ENCODE peak calls at places on chromosomes 5 and 9, in six cellular contexts. H, X, Z, L, E and P are unnamed samples.

GRCh38 chr9:105842023-105842644 is 147.8 kb downstream of the TMEM38B start:
- DNase-seq in H (peak), X (peak), Z (peak), L (peak), E (no peak), P (peak)

GRCh38 chr5:129912601-129913000 is 8.3 kb downstream of the CHSY3 start:
- DNase-seq in H (no peak), X (no peak), Z (no peak), L (no peak), E (no peak), P (no peak)

GRCh38 chr9:19154135-19154612 is 26.9 kb upstream of the PLIN2 start:
- DNase-seq in H (no peak), X (peak), Z (peak), L (no peak), E (peak), P (no peak)

GRCh38 chr9:134205636-134206316 is 41.4 kb upstream of the RNU6ATAC start:
- DNase-seq in H (peak), X (no peak), Z (peak), L (peak), E (peak), P (no peak)

GRCh38 chr9:108599571-108599970 is 256.2 kb downstream of the ACTL7B start:
- DNase-seq in H (no peak), X (no peak), Z (no peak), L (no peak), E (no peak), P (no peak)

GRCh38 chr5:98307811-98308210 is 465.7 kb upstream of the RGMB start:
- DNase-seq in H (no peak), X (no peak), Z (no peak), L (no peak), E (no peak), P (no peak)

GRCh38 chr5:121949885-121950284 is 11.9 kb upstream of the SRFBP1 start:
- DNase-seq in H (peak), X (peak), Z (peak), L (peak), E (no peak), P (no peak)

GRCh38 chr9:124617477-124618141 is 110.4 kb upstream of the NR5A1 start:
- DNase-seq in H (peak), X (peak), Z (peak), L (peak), E (peak), P (peak)

GRCh38 chr5:146081685-146082084 is 23.7 kb downstream of the PLAC8L1 start:
- DNase-seq in H (no peak), X (no peak), Z (no peak), L (no peak), E (no peak), P (no peak)

GRCh38 chr9:136437839-136438547 is 1.7 kb downstream of the INPP5E start:
- DNase-seq in H (no peak), X (no peak), Z (no peak), L (no peak), E (no peak), P (no peak)

GRCh38 chr5:140424135-140424534 is 22.5 kb downstream of the ANKHD1 start:
- DNase-seq in H (no peak), X (no peak), Z (no peak), L (no peak), E (no peak), P (no peak)

GRCh38 chr9:79107911-79108676 is 463.7 kb upstream of the TLE4 start:
- DNase-seq in H (no peak), X (no peak), Z (no peak), L (no peak), E (no peak), P (no peak)

GRCh38 chr5:181181650-181182565 is 23.1 kb downstream of the TRIM7 start:
- DNase-seq in H (peak), X (peak), Z (no peak), L (peak), E (peak), P (no peak)

GRCh38 chr5:61409568-61409967 is 77.5 kb downstream of the ZSWIM6 start:
- DNase-seq in H (no peak), X (peak), Z (peak), L (peak), E (no peak), P (no peak)

GRCh38 chr9:10612649-10613398 is at the start of gene PTPRD:
- DNase-seq in H (peak), X (peak), Z (peak), L (peak), E (no peak), P (no peak)

GRCh38 chr5:75566710-75567309 is 44.4 kb upstream of the ANKDD1B start:
- DNase-seq in H (no peak), X (peak), Z (peak), L (no peak), E (no peak), P (no peak)

GRCh38 chr5:61159841-61160240 is 2.4 kb downstream of the SMIM15 start:
- DNase-seq in H (no peak), X (no peak), Z (no peak), L (no peak), E (no peak), P (no peak)

GRCh38 chr9:87497604-87498045 is at the start of gene DAPK1:
- DNase-seq in H (peak), X (peak), Z (peak), L (peak), E (peak), P (no peak)

GRCh38 chr5:139745800-139746690 is 49.6 kb upstream of the PSD2 start:
- DNase-seq in H (peak), X (peak), Z (peak), L (peak), E (peak), P (peak)

GRCh38 chr9:135490980-135491444 is 9.5 kb upstream of the MRPS2 start:
- DNase-seq in H (no peak), X (no peak), Z (no peak), L (no peak), E (peak), P (no peak)

DNA sequence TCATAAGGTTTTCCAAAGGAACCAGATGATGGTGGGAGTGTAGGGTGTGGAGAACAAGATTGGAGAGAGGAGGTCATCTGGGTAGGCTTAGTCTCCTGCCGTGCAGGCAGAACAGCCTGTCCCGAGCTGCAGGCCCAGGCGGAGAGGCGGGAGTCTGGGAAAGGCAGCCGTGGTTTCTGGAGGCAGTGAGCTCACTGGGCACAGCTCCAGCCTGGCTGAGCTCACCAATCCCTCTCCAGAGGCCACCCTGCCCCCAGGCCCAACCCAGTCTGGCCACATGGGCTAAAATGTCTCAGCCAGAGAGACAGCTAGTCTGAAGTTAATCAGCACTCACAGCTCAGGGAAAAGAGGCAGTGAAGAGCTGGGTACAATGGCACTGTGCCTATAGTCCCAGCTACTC is 12.3 kb downstream of the P4HA2 start:
- DNase-seq in H (peak), X (peak), Z (no peak), L (peak), E (peak), P (peak)
- TF ChIP-seq EP300 in H (peak), X (no peak), Z (no peak), L (peak), E (peak), P (peak)

GRCh38 chr5:169838688-169839087 is 141.6 kb downstream of the INSYN2B start:
- DNase-seq in H (no peak), X (no peak), Z (no peak), L (no peak), E (no peak), P (no peak)
- H3K4me3 ChIP-seq in H (no peak), X (no peak), Z (no peak), L (no peak), E (no peak), P (no peak)

GRCh38 chr5:142815469-142815868 is 45.3 kb downstream of the ARHGAP26 start:
- DNase-seq in H (no peak), X (no peak), Z (no peak), L (no peak), E (no peak), P (no peak)

GRCh38 chr5:142813208-142813607 is 43.0 kb downstream of the ARHGAP26 start:
- DNase-seq in H (no peak), X (no peak), Z (no peak), L (no peak), E (no peak), P (no peak)

GRCh38 chr5:142816577-142816976 is 46.4 kb downstream of the ARHGAP26 start:
- DNase-seq in H (peak), X (no peak), Z (no peak), L (no peak), E (no peak), P (no peak)

GRCh38 chr5:142811840-142812557 is 41.8 kb downstream of the ARHGAP26 start:
- DNase-seq in H (no peak), X (no peak), Z (no peak), L (no peak), E (no peak), P (no peak)

DNA sequence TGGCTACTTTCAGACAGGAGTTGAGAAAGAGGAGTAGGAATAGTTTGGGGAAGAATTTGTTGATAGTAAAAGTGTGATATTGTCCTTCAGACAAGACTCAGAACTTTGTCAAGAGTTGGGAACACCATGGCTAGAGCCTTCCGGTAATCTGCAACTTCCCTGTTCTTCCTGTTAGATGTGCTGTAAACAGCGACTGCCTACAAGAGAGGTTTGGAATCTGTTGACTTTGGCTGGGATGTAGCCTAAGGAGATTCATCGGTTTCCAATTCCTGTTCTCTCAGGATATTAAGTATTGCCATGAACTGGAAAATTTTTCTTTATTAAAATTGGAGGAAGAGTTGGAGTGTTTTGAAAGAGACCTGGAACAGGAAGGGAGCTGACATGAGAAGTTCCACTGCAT is 43.9 kb downstream of the ARHGAP26 start:
- DNase-seq in H (no peak), X (no peak), Z (no peak), L (no peak), E (no peak), P (no peak)
- TF ChIP-seq EP300 in H (no peak), X (no peak), Z (no peak), L (no peak), E (no peak), P (no peak)

GRCh38 chr9:113503613-113504230 is 40.2 kb downstream of the RGS3 start:
- DNase-seq in H (no peak), X (no peak), Z (no peak), L (no peak), E (no peak), P (no peak)

GRCh38 chr9:113507256-113507655 is 43.7 kb downstream of the RGS3 start:
- DNase-seq in H (no peak), X (no peak), Z (no peak), L (no peak), E (no peak), P (no peak)

GRCh38 chr9:113504725-113505590 is 41.4 kb downstream of the RGS3 start:
- DNase-seq in H (peak), X (peak), Z (no peak), L (no peak), E (no peak), P (no peak)

GRCh38 chr9:113508111-113508749 is 44.7 kb downstream of the RGS3 start:
- DNase-seq in H (peak), X (peak), Z (peak), L (no peak), E (no peak), P (no peak)

GRCh38 chr9:113505963-113506624 is 42.6 kb downstream of the RGS3 start:
- DNase-seq in H (no peak), X (no peak), Z (no peak), L (no peak), E (no peak), P (no peak)
- H3K4me3 ChIP-seq in H (no peak), X (no peak), Z (no peak), L (no peak), E (no peak), P (no peak)

GRCh38 chr9:34498511-34498910 is 24.3 kb downstream of the ENHO start:
- DNase-seq in H (no peak), X (no peak), Z (no peak), L (no peak), E (no peak), P (no peak)
- TF ChIP-seq EP300 in H (no peak), X (no peak), Z (no peak), L (no peak), E (no peak), P (no peak)

GRCh38 chr5:116524966-116525365 is 49.7 kb downstream of the SEMA6A start:
- DNase-seq in H (no peak), X (no peak), Z (no peak), L (no peak), E (no peak), P (no peak)
- H3K4me3 ChIP-seq in H (no peak), X (no peak), Z (no peak), L (no peak), E (no peak), P (no peak)

GRCh38 chr5:34674226-34674625 is 18.1 kb downstream of the RAI14 start:
- DNase-seq in H (no peak), X (no peak), Z (no peak), L (no peak), E (no peak), P (no peak)
- TF ChIP-seq EP300 in H (no peak), X (no peak), Z (no peak), L (no peak), E (peak), P (no peak)

GRCh38 chr5:180072256-180072548 is 643 bp upstream of the RNF130 start:
- DNase-seq in H (no peak), X (no peak), Z (no peak), L (no peak), E (no peak), P (no peak)
- H3K4me3 ChIP-seq in H (peak), X (no peak), Z (peak), L (peak), E (no peak), P (peak)